ENCODE peak calls at places on chromosomes 6 and 20, in four cellular contexts. O, D, C and I are unnamed samples.

GRCh38 chr20:47816487-47817451 is 31.5 kb upstream of the SULF2 start:
- DNase-seq in C (no peak), D (no peak), O (no peak), I (no peak)

GRCh38 chr6:105359419-105360366 is 43.2 kb downstream of the PREP start:
- DNase-seq in O (no peak), C (peak; percentile 84), D (no peak), I (no peak)

GRCh38 chr6:152277826-152278247 is 359.3 kb downstream of the SYNE1 start:
- DNase-seq in C (no peak), D (no peak), O (no peak), I (no peak)

GRCh38 chr6:102662851-102663250 is 1269.3 kb downstream of the GRIK2 start:
- DNase-seq in C (no peak), O (no peak), D (no peak), I (no peak)

GRCh38 chr6:143400258-143401059 is 50.0 kb downstream of the ADAT2 start:
- DNase-seq in O (no peak), D (no peak), C (no peak), I (no peak)

GRCh38 chr20:1953616-1954015 is 40.2 kb downstream of the PDYN start:
- DNase-seq in C (no peak), O (no peak), D (no peak), I (no peak)

GRCh38 chr6:47358440-47359225 is 48.9 kb upstream of the TNFRSF21 start:
- DNase-seq in D (no peak), C (no peak), O (no peak), I (no peak)

GRCh38 chr6:149510793-149511512 is 26.1 kb upstream of the ZC3H12D start:
- DNase-seq in C (no peak), O (no peak), D (no peak), I (no peak)

GRCh38 chr20:48735112-48735511 is 92.7 kb downstream of the PREX1 start:
- DNase-seq in O (no peak), C (no peak), D (no peak), I (no peak)

GRCh38 chr6:166297606-166298005 is 10.6 kb downstream of the PRR18 start:
- DNase-seq in D (no peak), C (no peak), O (no peak), I (no peak)

GRCh38 chr20:10282930-10283556 is 64.4 kb downstream of the SNAP25 start:
- DNase-seq in D (no peak), C (no peak), O (no peak), I (no peak)

GRCh38 chr6:50586074-50586473 is 127.3 kb upstream of the TFAP2D start:
- DNase-seq in O (no peak), C (no peak), D (no peak), I (no peak)

GRCh38 chr6:2909718-2910117 is 6.6 kb upstream of the SERPINB9 start:
- DNase-seq in D (no peak), C (no peak), O (no peak), I (no peak)

GRCh38 chr6:48641544-48641943 is 530.5 kb upstream of the PTCHD4 start:
- DNase-seq in C (no peak), O (no peak), D (no peak), I (no peak)

GRCh38 chr20:62587757-62588402 is 54.4 kb upstream of the SLCO4A1 start:
- DNase-seq in C (peak; percentile 36), D (no peak), O (no peak), I (peak; percentile 26)

GRCh38 chr6:80215063-80215462 is 108.6 kb downstream of the BCKDHB start:
- DNase-seq in D (no peak), C (no peak), O (no peak), I (no peak)

GRCh38 chr6:158321960-158322359 is 9.7 kb downstream of the TULP4 start:
- DNase-seq in O (no peak), D (no peak), C (peak; percentile 7), I (no peak)

GRCh38 chr6:8589941-8590676 is 154.8 kb upstream of the SLC35B3 start:
- DNase-seq in O (peak; percentile 1), D (no peak), C (peak; percentile 37), I (no peak)

GRCh38 chr6:7730411-7730810 is 4.5 kb downstream of the BMP6 start:
- DNase-seq in C (no peak), O (no peak), D (no peak), I (no peak)

GRCh38 chr6:134516582-134516981 is 198.7 kb upstream of the SGK1 start:
- DNase-seq in C (no peak), O (no peak), D (no peak), I (no peak)

GRCh38 chr20:13870349-13870748 is 85.5 kb downstream of the NDUFAF5 start:
- DNase-seq in O (no peak), D (no peak), C (no peak), I (no peak)

GRCh38 chr6:140711019-140711613 is 1336.7 kb upstream of the CITED2 start:
- DNase-seq in C (no peak), D (no peak), O (no peak), I (no peak)

GRCh38 chr6:159037746-159038290 is 7.0 kb downstream of the TAGAP start:
- DNase-seq in O (no peak), D (no peak), C (no peak), I (no peak)

GRCh38 chr6:107304421-107305025 is 154.8 kb downstream of the PDSS2 start:
- DNase-seq in C (peak; percentile 21), O (no peak), D (no peak), I (no peak)

GRCh38 chr6:110255356-110255755 is 75.1 kb downstream of the CDC40 start:
- DNase-seq in D (peak; percentile 9), O (peak; percentile 20), C (peak; percentile 29), I (peak; percentile 19)

GRCh38 chr20:4563534-4563933 is 158.2 kb upstream of the PRND start:
- DNase-seq in C (peak; percentile 64), O (no peak), D (no peak), I (peak; percentile 31)

GRCh38 chr6:153043719-153044118 is 41.2 kb upstream of the MTRF1L start:
- DNase-seq in C (no peak), O (no peak), D (no peak), I (no peak)

GRCh38 chr6:24827162-24827561 is 28.4 kb upstream of the ARMH2 start:
- DNase-seq in O (no peak), C (no peak), D (no peak), I (no peak)

GRCh38 chr6:35300848-35301247 is 3.2 kb downstream of the DEF6 start:
- DNase-seq in C (no peak), D (no peak), O (no peak), I (peak; percentile 65)

GRCh38 chr20:33349493-33349892 is 51.8 kb downstream of the CDK5RAP1 start:
- DNase-seq in C (no peak), O (no peak), D (no peak), I (no peak)

GRCh38 chr6:42523158-42523814 is 40.5 kb upstream of the UBR2 start:
- DNase-seq in D (no peak), O (no peak), C (no peak), I (no peak)

GRCh38 chr6:38088794-38089193 is 269.3 kb downstream of the ZFAND3 start:
- DNase-seq in D (no peak), C (no peak), O (no peak), I (no peak)

GRCh38 chr6:161256390-161256789 is 17.5 kb downstream of the AGPAT4 start:
- DNase-seq in C (no peak), D (no peak), O (no peak), I (no peak)

GRCh38 chr6:21479140-21479539 is 114.4 kb upstream of the SOX4 start:
- DNase-seq in O (no peak), D (no peak), C (no peak), I (no peak)

GRCh38 chr20:53922901-53923314 is 147.5 kb downstream of the BCAS1 start:
- DNase-seq in O (no peak), D (no peak), C (no peak), I (no peak)

GRCh38 chr6:134166529-134167221 is 114.3 kb upstream of the SLC2A12 start:
- DNase-seq in C (no peak), O (no peak), D (no peak), I (no peak)

GRCh38 chr6:87832025-87832825 is 130.2 kb upstream of the AKIRIN2 start:
- DNase-seq in O (no peak), C (peak; percentile 52), D (no peak), I (no peak)

GRCh38 chr6:143545976-143546547 is 34.5 kb upstream of the FUCA2 start:
- DNase-seq in D (no peak), O (no peak), C (no peak), I (no peak)

GRCh38 chr6:108580645-108581044 is 19.9 kb downstream of the FOXO3 start:
- DNase-seq in D (no peak), C (no peak), O (no peak), I (no peak)

GRCh38 chr6:36633915-36634314 is 39.8 kb downstream of the SRSF3 start:
- DNase-seq in D (no peak), O (no peak), C (no peak), I (no peak)